ENCODE peak calls at places on chromosomes 2 and 18, in seven cellular contexts. L is AG04450, O is CD14-positive monocyte, P is tibial artery, K is mammary epithelial cell, T is A549, J is lower lobe of right lung. S is an unnamed sample.

GRCh38 chr2:65655000-65655399 is 222.6 kb upstream of the SPRED2 start:
- DNase-seq in L (no peak), O (no peak), P (no peak), K (no peak), T (no peak), J (no peak), S (no peak)

GRCh38 chr18:12121175-12122095 is 27.8 kb downstream of the ANKRD62 start:
- DNase-seq in L (no peak), O (no peak), P (no peak), K (no peak), T (peak), J (no peak), S (no peak)

GRCh38 chr2:84980263-84980983 is 9.5 kb downstream of the KCMF1 start:
- DNase-seq in L (no peak), O (no peak), P (no peak), K (no peak), T (peak), J (no peak), S (no peak)

GRCh38 chr2:46471-47345 is at the start of gene FAM110C:
- DNase-seq in L (no peak), O (no peak), P (peak), K (peak), T (no peak), J (peak), S (no peak)

GRCh38 chr2:187959821-187960220 is 331.9 kb upstream of the GULP1 start:
- DNase-seq in L (no peak), O (no peak), P (no peak), K (peak), T (peak), J (no peak), S (no peak)

GRCh38 chr2:206800501-206801416 is 35.4 kb downstream of the FASTKD2 start:
- DNase-seq in L (peak), O (no peak), P (peak), K (peak), T (peak), J (peak), S (peak)

GRCh38 chr2:168211664-168212163 is 35.7 kb downstream of the STK39 start:
- DNase-seq in L (no peak), O (no peak), P (no peak), K (no peak), T (no peak), J (no peak), S (no peak)

GRCh38 chr2:11434443-11434842 is 31.5 kb downstream of the E2F6 start:
- DNase-seq in L (no peak), O (no peak), P (no peak), K (no peak), T (no peak), J (no peak), S (no peak)

GRCh38 chr2:209771474-209772292 is at the start of gene UNC80:
- DNase-seq in L (peak), O (no peak), P (peak), K (peak), T (peak), J (peak), S (no peak)

GRCh38 chr2:79964966-79965365 is 339.6 kb downstream of the LRRTM1 start:
- DNase-seq in L (no peak), O (no peak), P (no peak), K (no peak), T (no peak), J (no peak), S (no peak)

GRCh38 chr2:79966369-79966768 is 338.2 kb downstream of the LRRTM1 start:
- DNase-seq in L (no peak), O (no peak), P (no peak), K (no peak), T (no peak), J (no peak), S (no peak)

GRCh38 chr2:79972661-79973060 is 331.9 kb downstream of the LRRTM1 start:
- DNase-seq in L (no peak), O (no peak), P (no peak), K (no peak), T (no peak), J (no peak), S (no peak)

GRCh38 chr2:79971807-79972206 is 332.7 kb downstream of the LRRTM1 start:
- DNase-seq in L (no peak), O (no peak), P (no peak), K (no peak), T (no peak), J (no peak), S (no peak)

DNA sequence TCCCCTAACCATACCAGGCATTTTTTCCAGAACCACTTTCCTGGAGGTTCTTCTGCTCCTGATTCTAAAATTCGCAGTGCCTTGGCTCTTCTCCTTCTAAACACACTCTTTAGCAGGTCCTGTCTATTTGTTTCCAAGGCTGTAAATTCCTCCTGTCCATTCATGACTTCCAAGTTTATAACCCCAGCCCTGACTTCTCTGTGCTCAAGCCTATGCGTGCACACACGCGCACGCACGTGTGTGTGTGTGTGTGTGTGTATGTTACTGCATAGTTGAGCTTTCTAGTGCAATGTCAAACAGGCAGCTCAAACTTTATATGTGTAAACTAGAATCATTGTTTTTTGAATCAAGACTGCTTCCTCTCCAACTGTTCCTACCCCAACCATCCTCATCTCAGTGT is 337.7 kb downstream of the LRRTM1 start:
- DNase-seq in L (no peak), O (no peak), P (no peak), K (no peak), T (no peak), J (no peak), S (no peak)
- TF ChIP-seq CTCF in L (no peak), O (no peak), P (no peak), K (no peak), T (no peak), J (no peak), S (no peak)

DNA sequence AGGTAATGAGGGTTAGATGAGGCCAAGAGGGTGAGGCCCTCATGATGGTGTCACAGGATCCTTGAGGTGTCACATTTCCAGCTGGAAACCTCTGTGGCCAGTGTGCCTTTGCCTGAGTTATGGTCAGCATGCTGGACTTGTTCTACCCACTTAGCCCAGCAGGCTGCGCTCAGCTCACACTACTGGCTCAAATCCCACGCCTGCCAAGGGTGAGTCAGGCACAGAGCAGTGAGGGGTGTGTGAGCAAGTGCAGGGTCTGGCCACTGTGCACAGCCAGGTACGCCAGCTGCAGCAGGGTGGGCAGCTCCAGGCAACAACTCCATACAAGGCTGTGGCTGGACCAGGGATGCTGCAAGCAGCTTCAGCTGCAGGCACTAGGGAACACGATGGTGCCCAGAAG is 616.6 kb upstream of the FSHR start:
- DNase-seq in L (no peak), O (no peak), P (no peak), K (peak), T (peak), J (no peak), S (no peak)
- TF ChIP-seq CTCF in L (no peak), O (no peak), P (no peak), K (peak), T (peak), J (peak), S (no peak)

DNA sequence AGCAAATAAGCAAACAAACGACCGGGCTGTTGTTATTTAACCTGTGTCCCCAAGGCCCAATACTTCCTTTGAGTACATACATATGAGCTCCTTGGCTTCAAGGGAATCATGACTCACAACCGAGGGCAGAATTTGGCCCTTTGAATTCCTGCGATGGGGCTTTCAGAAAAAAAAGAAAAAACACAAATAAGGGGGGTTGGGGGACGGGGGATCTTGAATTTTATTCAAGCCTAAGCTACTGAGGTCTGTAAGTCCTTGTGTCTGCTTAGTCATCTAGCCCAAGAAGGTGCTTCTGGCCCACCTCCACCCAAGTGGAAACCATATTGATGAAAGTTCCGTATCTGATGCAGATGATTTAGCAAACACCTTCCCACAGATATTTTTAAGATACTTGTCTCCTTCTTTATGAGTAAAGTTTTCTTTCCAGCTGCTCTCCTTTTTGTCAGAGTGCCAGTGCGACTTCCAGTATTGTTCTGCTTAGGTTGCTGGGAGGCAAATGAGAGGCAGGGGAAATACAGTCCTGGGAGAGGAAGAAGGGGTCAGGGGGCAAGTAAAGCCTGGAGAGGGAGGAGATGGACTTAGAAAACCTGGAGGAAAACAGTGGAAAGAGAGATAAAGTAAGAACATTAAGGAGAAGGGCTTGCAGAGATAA is 169.6 kb downstream of the ZEB2 start:
- DNase-seq in L (no peak), O (no peak), P (no peak), K (no peak), T (peak), J (no peak), S (no peak)
- TF ChIP-seq CTCF in L (no peak), O (no peak), P (no peak), K (no peak), T (no peak), J (no peak), S (no peak)

GRCh38 chr2:216064014-216064630 is 17.5 kb downstream of the PECR start:
- DNase-seq in L (no peak), O (no peak), P (no peak), K (no peak), T (no peak), J (no peak), S (no peak)
- TF ChIP-seq CTCF in L (no peak), O (no peak), P (no peak), K (no peak), T (peak), J (no peak), S (peak)

GRCh38 chr2:29011650-29012060 is 30.6 kb downstream of the TOGARAM2 start:
- DNase-seq in L (no peak), O (no peak), P (no peak), K (no peak), T (no peak), J (peak), S (no peak)
- TF ChIP-seq CTCF in L (peak), O (no peak), P (no peak), K (no peak), T (no peak), J (no peak), S (no peak)

GRCh38 chr2:161306919-161307318 is 1.3 kb upstream of the PSMD14 start:
- DNase-seq in L (no peak), O (no peak), P (no peak), K (no peak), T (no peak), J (no peak), S (no peak)
- TF ChIP-seq CTCF in L (no peak), O (no peak), P (no peak), K (no peak), T (no peak), J (no peak), S (peak)

DNA sequence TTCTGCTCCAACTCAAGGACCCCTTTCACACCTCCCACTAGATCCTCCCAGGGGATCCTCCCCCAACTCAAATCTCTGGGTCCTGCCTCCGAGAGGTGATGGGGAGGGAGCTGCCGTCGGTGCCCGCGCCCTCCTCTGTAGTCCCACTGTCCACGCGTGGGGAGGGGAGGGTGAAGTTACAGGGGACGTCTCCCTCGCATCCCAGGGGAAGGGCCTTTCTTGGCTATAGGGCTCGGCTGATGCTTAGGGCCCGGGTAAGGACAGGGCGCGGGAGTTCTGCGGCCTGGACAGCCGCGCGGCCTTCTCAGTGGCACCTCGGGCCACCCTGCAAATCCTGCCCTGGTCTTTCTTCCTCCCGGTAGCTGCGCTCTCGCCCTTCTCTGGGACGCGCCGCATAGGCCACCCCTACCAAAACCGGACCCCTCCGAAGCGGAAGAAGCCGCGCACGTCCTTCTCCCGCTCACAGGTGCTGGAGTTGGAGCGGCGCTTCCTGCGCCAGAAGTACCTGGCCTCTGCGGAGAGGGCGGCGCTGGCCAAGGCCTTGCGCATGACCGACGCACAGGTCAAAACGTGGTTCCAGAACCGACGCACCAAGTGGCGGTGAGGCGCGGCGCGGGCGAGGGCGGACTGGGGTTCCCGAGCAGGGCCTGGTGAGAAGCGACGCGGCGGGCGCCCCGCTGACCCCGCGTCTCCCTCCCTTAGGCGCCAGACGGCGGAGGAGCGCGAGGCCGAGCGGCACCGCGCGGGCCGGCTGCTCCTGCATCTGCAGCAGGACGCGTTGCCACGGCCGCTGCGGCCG is 1.2 kb downstream of the TLX2 start:
- DNase-seq in L (no peak), O (no peak), P (no peak), K (no peak), T (no peak), J (no peak), S (no peak)
- TF ChIP-seq CTCF in L (no peak), O (no peak), P (no peak), K (no peak), T (no peak), J (no peak), S (no peak)

DNA sequence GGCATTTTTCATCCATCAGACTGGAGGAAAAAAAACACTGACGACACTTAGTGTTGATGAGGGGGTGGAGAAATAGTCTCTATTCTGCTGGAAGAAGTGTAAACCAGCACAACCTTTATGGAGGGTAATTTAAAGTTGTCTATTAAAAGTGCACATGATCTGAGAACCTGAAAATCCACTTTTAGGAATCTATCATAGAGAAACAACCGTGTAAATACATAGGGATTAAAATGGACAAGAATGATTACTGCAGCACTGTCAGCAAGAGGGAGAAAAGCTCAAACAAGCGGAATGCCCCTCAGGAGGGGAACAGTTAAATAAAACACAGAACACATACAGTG is 79.6 kb upstream of the MGAT4A start:
- DNase-seq in L (no peak), O (no peak), P (no peak), K (no peak), T (no peak), J (no peak), S (no peak)
- TF ChIP-seq CTCF in L (no peak), O (no peak), P (no peak), K (no peak), T (no peak), J (no peak), S (no peak)

GRCh38 chr18:44411277-44411900 is 269.3 kb upstream of the SETBP1 start:
- DNase-seq in L (no peak), O (no peak), P (no peak), K (peak), T (no peak), J (no peak), S (no peak)
- TF ChIP-seq CTCF in L (no peak), O (no peak), P (no peak), K (no peak), T (no peak), J (no peak), S (no peak)